ENCODE peak calls at places on chromosomes 3 and 15, in four cellular contexts. O, C, T and H are unnamed samples.

GRCh38 chr15:70806992-70807712 is 43.8 kb upstream of the UACA start:
- DNase-seq in T (peak), C (no peak), O (peak), H (no peak)

GRCh38 chr3:197317250-197317963 is 19.0 kb upstream of the DLG1 start:
- DNase-seq in O (no peak), C (no peak), T (peak), H (peak)

GRCh38 chr3:127589600-127590281 is 792 bp downstream of the TPRA1 start:
- DNase-seq in T (no peak), C (no peak), O (peak), H (no peak)

GRCh38 chr3:11784962-11785361 is 61.7 kb downstream of the TAMM41 start:
- DNase-seq in O (no peak), C (no peak), T (no peak), H (no peak)

GRCh38 chr3:25533365-25533764 is 105.3 kb downstream of the RARB start:
- DNase-seq in T (no peak), C (no peak), O (no peak), H (no peak)

GRCh38 chr3:13518516-13519351 is 30.2 kb upstream of the FBLN2 start:
- DNase-seq in T (peak), C (no peak), O (no peak), H (no peak)

GRCh38 chr3:69710153-69710977 is 28.9 kb upstream of the MITF start:
- DNase-seq in C (no peak), O (no peak), T (no peak), H (no peak)

GRCh38 chr3:100877286-100877685 is 115.9 kb downstream of the ABI3BP start:
- DNase-seq in C (no peak), O (no peak), T (no peak), H (no peak)

GRCh38 chr15:55007561-55007960 is 189.2 kb downstream of the RSL24D1 start:
- DNase-seq in O (peak), T (no peak), C (no peak), H (no peak)

GRCh38 chr15:77069521-77070121 is 1.3 kb downstream of the TSPAN3 start:
- DNase-seq in C (no peak), O (peak), T (no peak), H (no peak)

GRCh38 chr3:78641703-78642102 is 1126.1 kb downstream of the ROBO1 start:
- DNase-seq in C (no peak), T (no peak), O (no peak), H (no peak)

GRCh38 chr3:39138804-39139415 is 14.5 kb downstream of the CSRNP1 start:
- DNase-seq in T (peak), O (peak), C (no peak), H (peak)

GRCh38 chr3:49132437-49133225 is at the start of gene LAMB2:
- DNase-seq in T (peak), C (no peak), O (peak), H (peak)

GRCh38 chr3:197259096-197259495 is 39.3 kb downstream of the DLG1 start:
- DNase-seq in T (no peak), C (no peak), O (no peak), H (no peak)

GRCh38 chr3:127768346-127769008 is 53.8 kb downstream of the MGLL start:
- DNase-seq in C (no peak), O (no peak), T (no peak), H (no peak)

GRCh38 chr15:25830844-25831443 is 32.2 kb downstream of the ATP10A start:
- DNase-seq in T (peak), O (peak), C (no peak), H (no peak)

GRCh38 chr3:165070682-165071081 is 7.6 kb downstream of the SI start:
- DNase-seq in C (no peak), O (no peak), T (no peak), H (no peak)
- TF ChIP-seq CTCF in C (peak), O (no peak), T (no peak), H (no peak)

GRCh38 chr3:81760215-81760614 is 1.2 kb downstream of the GBE1 start:
- DNase-seq in T (no peak), C (no peak), O (no peak), H (no peak)

GRCh38 chr3:81761904-81762565 is 590 bp upstream of the GBE1 start:
- DNase-seq in C (no peak), O (no peak), T (no peak), H (no peak)

GRCh38 chr3:81753416-81754014 is 7.9 kb downstream of the GBE1 start:
- DNase-seq in C (no peak), T (no peak), O (no peak), H (no peak)

GRCh38 chr3:81760924-81761903 is at the start of gene GBE1:
- DNase-seq in T (peak), C (peak), O (peak), H (peak)

DNA sequence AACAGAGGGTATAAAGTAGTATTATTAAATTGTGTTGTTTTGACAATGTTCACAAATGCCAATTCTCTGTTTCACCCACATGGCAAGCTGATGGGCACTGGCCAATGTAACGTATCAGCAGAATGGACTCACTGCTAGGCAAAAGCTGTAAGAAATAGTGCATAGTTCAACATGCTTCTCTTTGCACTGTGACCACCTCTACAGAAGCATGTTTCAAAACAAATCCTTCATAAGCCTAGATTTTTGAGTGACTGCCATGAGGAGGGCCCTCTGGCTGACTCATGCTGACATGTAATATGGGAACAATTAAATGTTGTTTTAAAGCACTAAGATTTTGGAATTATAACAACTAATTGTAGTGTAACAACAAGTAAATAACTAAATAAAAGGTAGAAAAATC is 3.2 kb downstream of the GBE1 start:
- DNase-seq in T (no peak), C (no peak), O (no peak), H (no peak)
- H3K4me3 ChIP-seq in T (no peak), C (no peak), O (no peak), H (no peak)

GRCh38 chr3:169173636-169174035 is 489.9 kb downstream of the MECOM start:
- DNase-seq in T (no peak), C (peak), O (no peak), H (no peak)

GRCh38 chr3:169173231-169173630 is 490.3 kb downstream of the MECOM start:
- DNase-seq in T (peak), O (peak), C (peak), H (peak)

GRCh38 chr3:169170456-169170855 is 493.1 kb downstream of the MECOM start:
- DNase-seq in T (no peak), C (no peak), O (no peak), H (no peak)

GRCh38 chr3:169172535-169172934 is 491.0 kb downstream of the MECOM start:
- DNase-seq in C (no peak), T (no peak), O (no peak), H (no peak)

DNA sequence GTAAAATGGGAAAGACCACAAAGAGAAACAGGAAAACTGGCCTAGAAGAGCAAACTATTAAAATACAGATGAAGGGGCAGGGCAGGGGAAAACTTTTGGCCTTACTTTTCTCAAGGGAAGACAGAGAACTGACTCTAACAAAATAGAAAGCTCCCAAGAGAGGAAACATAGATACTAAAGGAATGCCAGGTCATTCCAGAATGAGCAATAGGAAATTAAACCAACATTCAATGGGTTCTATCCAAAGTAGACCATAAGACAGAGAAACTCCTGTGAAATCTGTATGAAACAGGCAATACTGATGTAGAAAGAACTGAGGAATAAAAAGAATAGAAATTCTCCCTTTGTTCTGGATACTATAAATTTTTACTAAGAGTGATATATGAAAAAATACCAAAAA is 491.8 kb downstream of the MECOM start:
- DNase-seq in C (no peak), T (no peak), O (no peak), H (no peak)
- TF ChIP-seq CTCF in C (no peak), T (no peak), O (no peak), H (no peak)

GRCh38 chr3:191476053-191476787 is 15.3 kb downstream of the PYDC2 start:
- DNase-seq in T (no peak), C (peak), O (no peak), H (no peak)

GRCh38 chr3:191470543-191470942 is 9.6 kb downstream of the PYDC2 start:
- DNase-seq in T (no peak), C (no peak), O (no peak), H (no peak)

GRCh38 chr3:191470080-191470479 is 9.1 kb downstream of the PYDC2 start:
- DNase-seq in C (no peak), O (no peak), T (no peak), H (no peak)

DNA sequence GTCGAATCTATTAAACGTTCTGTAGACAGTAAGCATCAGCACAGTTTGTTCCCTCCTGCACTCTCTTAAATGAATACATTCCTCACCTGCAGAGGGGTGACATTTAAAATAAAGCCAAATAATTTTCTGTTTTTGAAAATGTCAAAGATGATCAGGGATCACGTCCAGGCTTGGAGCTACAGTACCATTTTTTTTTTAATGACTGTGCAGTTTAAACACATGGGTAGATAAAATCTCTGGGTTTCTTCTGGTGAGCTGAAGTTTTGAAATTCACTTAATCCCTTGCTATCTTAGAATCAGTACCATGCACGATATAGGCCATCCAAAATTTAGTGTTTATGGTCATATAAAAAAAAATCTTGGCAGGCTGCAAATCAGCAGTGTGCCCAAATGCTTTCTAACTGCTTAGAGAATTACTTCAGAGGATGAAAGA is 12.8 kb downstream of the PYDC2 start:
- DNase-seq in T (no peak), O (no peak), C (peak), H (peak)
- H3K4me3 ChIP-seq in T (no peak), O (no peak), C (no peak), H (no peak)